ENCODE peak calls at places on chromosomes 11 and 22, in five cellular contexts. R is HCT116, Q is cardiac fibroblast, T is psoas muscle, G is fibroblast of mammary gland. H is an unnamed sample.

GRCh38 chr22:30383061-30383460 is 4.2 kb downstream of the RNF215 start:
- DNase-seq in R (no peak), Q (no peak), T (no peak), G (no peak), H (no peak)

GRCh38 chr11:41245184-41245583 is 214.3 kb downstream of the LRRC4C start:
- DNase-seq in R (no peak), Q (no peak), T (no peak), G (no peak), H (no peak)

GRCh38 chr11:79236541-79236971 is 204.3 kb downstream of the TENM4 start:
- DNase-seq in R (no peak), Q (peak; percentile 94), T (no peak), G (peak; percentile 99), H (no peak)

GRCh38 chr11:75852406-75853017 is 37.5 kb downstream of the UVRAG start:
- DNase-seq in R (no peak), Q (peak; percentile 7), T (no peak), G (no peak), H (no peak)

GRCh38 chr11:64996710-64997380 is at the start of gene BATF2:
- DNase-seq in R (peak; percentile 50), Q (peak; percentile 66), T (peak; percentile 86), G (peak; percentile 60), H (peak; percentile 89)

GRCh38 chr11:64343740-64344133 is 3.7 kb downstream of the CCDC88B start:
- DNase-seq in R (no peak), Q (peak; percentile 18), T (peak; percentile 62), G (no peak), H (no peak)

GRCh38 chr11:2306971-2307732 is 5.3 kb downstream of the TSPAN32 start:
- DNase-seq in R (no peak), Q (peak; percentile 18), T (no peak), G (peak; percentile 69), H (peak; percentile 47)

GRCh38 chr22:46788426-46789168 is 26.1 kb downstream of the TBC1D22A start:
- DNase-seq in R (no peak), Q (no peak), T (no peak), G (no peak), H (no peak)

GRCh38 chr11:77249427-77249826 is 52.1 kb downstream of the GDPD4 start:
- DNase-seq in R (peak; percentile 27), Q (peak; percentile 54), T (no peak), G (peak; percentile 41), H (no peak)

GRCh38 chr11:8100605-8101004 is 19.6 kb downstream of the TUB start:
- DNase-seq in R (no peak), Q (no peak), T (no peak), G (no peak), H (no peak)

GRCh38 chr11:45919806-45920530 is 2.3 kb upstream of the PEX16 start:
- DNase-seq in R (no peak), Q (no peak), T (peak; percentile 63), G (no peak), H (peak; percentile 35)

GRCh38 chr22:46941958-46942815 is 179.7 kb downstream of the TBC1D22A start:
- DNase-seq in R (no peak), Q (no peak), T (no peak), G (peak; percentile 60), H (no peak)

GRCh38 chr11:45155627-45156180 is 9.3 kb downstream of the PRDM11 start:
- DNase-seq in R (no peak), Q (no peak), T (no peak), G (no peak), H (no peak)

GRCh38 chr22:20647586-20648305 is 126.2 kb upstream of the SERPIND1 start:
- DNase-seq in R (no peak), Q (no peak), T (no peak), G (no peak), H (no peak)

GRCh38 chr22:20524004-20524481 is 16.6 kb downstream of the MED15 start:
- DNase-seq in R (no peak), Q (peak; percentile 36), T (no peak), G (no peak), H (no peak)

GRCh38 chr11:24324211-24324610 is 172.6 kb upstream of the LUZP2 start:
- DNase-seq in R (no peak), Q (peak; percentile 15), T (no peak), G (no peak), H (no peak)

GRCh38 chr11:124376280-124376679 is 8.0 kb downstream of the OR8B2 start:
- DNase-seq in R (no peak), Q (no peak), T (no peak), G (no peak), H (no peak)
- TF ChIP-seq CTCF in R (no peak), Q (no peak), T (no peak), G (no peak), H (no peak)

GRCh38 chr11:118615996-118616395 is 8.6 kb downstream of the PHLDB1 start:
- DNase-seq in R (no peak), Q (no peak), T (peak; percentile 39), G (no peak), H (peak; percentile 20)
- H3K4me3 ChIP-seq in R (no peak overlapping the region), Q (no peak overlapping the region), T (no peak overlapping the region), G (no peak overlapping the region), H (no peak overlapping the region)

GRCh38 chr11:83284501-83285051 is 1.6 kb downstream of the CCDC90B start:
- DNase-seq in R (no peak), Q (no peak), T (no peak), G (no peak), H (no peak)

GRCh38 chr11:83282084-83282716 is 4.0 kb downstream of the CCDC90B start:
- DNase-seq in R (no peak), Q (no peak), T (no peak), G (no peak), H (no peak)

GRCh38 chr11:83285131-83285770 is 916 bp downstream of the CCDC90B start:
- DNase-seq in R (no peak), Q (no peak), T (no peak), G (no peak), H (no peak)

GRCh38 chr11:83287631-83288030 is 1.5 kb upstream of the CCDC90B start:
- DNase-seq in R (no peak), Q (no peak), T (no peak), G (no peak), H (no peak)

GRCh38 chr11:83285771-83286528 is at the start of gene CCDC90B:
- DNase-seq in R (peak; percentile 97), Q (peak; percentile 98), T (peak; percentile 97), G (peak; percentile 98), H (peak; percentile 96)
- TF ChIP-seq CTCF in R (no peak), Q (no peak), T (no peak), G (peak; percentile 14), H (no peak)

DNA sequence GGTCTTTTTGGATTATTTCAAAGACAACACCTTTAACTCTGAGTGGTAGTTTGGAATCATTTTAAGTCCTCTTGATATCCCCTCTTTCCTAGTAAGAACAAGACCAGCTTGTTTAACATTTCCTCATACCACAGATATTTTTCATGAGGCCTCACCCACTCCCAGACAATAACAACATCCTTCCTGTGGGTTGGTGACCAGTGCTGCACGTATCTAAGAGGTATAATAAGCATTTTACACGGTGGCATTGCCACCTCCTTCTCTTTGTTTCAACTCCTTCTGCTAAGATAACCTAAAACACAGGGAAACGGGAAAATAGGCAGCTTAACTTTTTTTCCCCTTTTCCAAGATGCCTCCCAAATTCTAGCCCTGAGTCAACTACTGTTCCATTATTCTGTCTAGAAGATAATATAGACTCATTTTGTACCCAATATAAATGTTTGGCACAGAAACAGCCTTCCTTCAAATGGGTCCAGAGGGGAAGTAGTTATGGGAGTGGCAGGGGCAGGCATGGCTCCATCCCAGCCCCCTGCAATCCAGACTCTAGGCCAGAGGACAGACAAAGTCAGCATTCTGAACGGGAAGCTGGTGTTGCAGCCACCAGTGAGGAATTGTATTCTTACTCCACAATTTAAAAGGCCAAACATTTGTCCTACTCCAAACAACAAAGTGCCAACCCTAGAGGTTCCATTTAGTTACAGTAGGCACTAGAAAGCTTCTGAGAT is 28.5 kb downstream of the MAML2 start:
- DNase-seq in R (peak; percentile 48), Q (peak; percentile 85), T (no peak), G (no peak), H (peak; percentile 57)
- H3K4me3 ChIP-seq in R (peak overlapping the region; percentile 32), Q (no peak overlapping the region), T (no peak overlapping the region), G (no peak overlapping the region), H (no peak overlapping the region)

GRCh38 chr11:111833524-111833923 is 37.9 kb downstream of the ALG9 start:
- DNase-seq in R (no peak), Q (no peak), T (no peak), G (peak; percentile 39), H (no peak)
- TF ChIP-seq CTCF in R (no peak), Q (no peak), T (no peak), G (peak; percentile 9), H (no peak)